ENCODE peak calls at places on chromosomes 13 and 19, in ten cellular contexts. Z is adrenal gland, A is breast epithelium, D is IMR-90, T is heart left ventricle, C is lower leg skin, M is tibial nerve, U is ovary, H is upper lobe of left lung, N is uterus. K is an unnamed sample.

GRCh38 chr13:110062077-110062776 is 244.7 kb downstream of the COL4A1 start:
- DNase-seq in A (peak), D (peak), C (no peak), H (peak), N (no peak), T (peak), M (no peak), U (no peak), Z (no peak), K (peak)

GRCh38 chr19:887072-887471 is 5.9 kb downstream of the MED16 start:
- DNase-seq in H (no peak), N (no peak), Z (peak), D (peak), A (no peak), M (no peak), T (no peak), C (no peak), U (no peak), K (no peak)

GRCh38 chr19:18895038-18895827 is 725 bp downstream of the CERS1 start:
- DNase-seq in H (peak), C (no peak), Z (peak), A (no peak), M (peak), U (no peak), T (no peak), N (peak), D (no peak), K (no peak)

GRCh38 chr19:4715529-4716221 is 8.0 kb downstream of the DPP9 start:
- DNase-seq in H (no peak), M (no peak), A (no peak), N (no peak), T (no peak), U (no peak), Z (peak), D (no peak), C (no peak), K (no peak)

GRCh38 chr19:3135961-3136683 is at the start of gene GNA15:
- DNase-seq in N (no peak), T (peak), Z (no peak), U (no peak), A (peak), D (no peak), C (no peak), H (peak), M (no peak), K (no peak)

GRCh38 chr13:91493442-91493841 is 95.0 kb downstream of the GPC5 start:
- DNase-seq in N (no peak), U (no peak), H (no peak), T (no peak), A (no peak), Z (no peak), D (no peak), M (no peak), C (no peak), K (no peak)

GRCh38 chr13:82717249-82717648 is 1165.0 kb downstream of the SLITRK1 start:
- DNase-seq in C (no peak), N (no peak), M (no peak), A (no peak), T (no peak), H (no peak), D (peak), U (no peak), Z (no peak), K (peak)

GRCh38 chr13:55967055-55967454 is 1173.7 kb upstream of the PRR20A start:
- DNase-seq in H (no peak), U (no peak), Z (no peak), N (no peak), T (no peak), C (no peak), A (no peak), D (no peak), M (no peak), K (no peak)

GRCh38 chr19:50432658-50433057 is at the start of gene MYBPC2:
- DNase-seq in D (no peak), U (no peak), M (no peak), N (no peak), T (no peak), Z (no peak), C (no peak), A (no peak), H (no peak), K (no peak)

GRCh38 chr13:45527699-45528462 is 63.1 kb downstream of the COG3 start:
- DNase-seq in N (no peak), A (no peak), T (no peak), C (no peak), M (no peak), D (peak), H (no peak), Z (no peak), U (no peak), K (no peak)

GRCh38 chr19:8517551-8518442 is 3.8 kb upstream of the ZNF414 start:
- DNase-seq in A (no peak), C (no peak), D (no peak), M (peak), T (no peak), N (no peak), Z (no peak), H (no peak), U (no peak), K (no peak)

GRCh38 chr19:38684078-38684861 is 36.8 kb downstream of the ACTN4 start:
- DNase-seq in Z (peak), D (peak), N (peak), T (no peak), A (peak), H (no peak), M (no peak), C (peak), U (peak), K (peak)

GRCh38 chr19:45774765-45775164 is 5.7 kb upstream of the SIX5 start:
- DNase-seq in M (no peak), Z (no peak), A (no peak), C (no peak), T (no peak), D (no peak), N (no peak), U (no peak), H (no peak), K (no peak)

GRCh38 chr19:19259741-19260140 is 13.4 kb downstream of the TM6SF2 start:
- DNase-seq in Z (no peak), M (no peak), U (no peak), A (no peak), C (no peak), T (peak), N (no peak), D (peak), H (no peak), K (peak)

GRCh38 chr19:55353803-55354697 is 469 bp downstream of the COX6B2 start:
- DNase-seq in M (no peak), C (no peak), U (peak), Z (no peak), D (peak), N (peak), A (peak), H (peak), T (no peak), K (peak)

GRCh38 chr19:15790096-15790495 is 2.6 kb downstream of the OR10H5 start:
- DNase-seq in D (no peak), U (no peak), Z (no peak), T (no peak), H (no peak), N (no peak), A (no peak), M (no peak), C (no peak), K (no peak)

GRCh38 chr19:44548736-44549135 is 19.3 kb upstream of the CEACAM20 start:
- DNase-seq in N (no peak), C (no peak), T (no peak), H (no peak), U (no peak), A (no peak), Z (no peak), M (no peak), D (peak), K (peak)

GRCh38 chr13:20702945-20703784 is at the start of gene IL17D:
- DNase-seq in U (no peak), T (no peak), D (no peak), H (peak), M (no peak), Z (no peak), N (no peak), A (no peak), C (peak), K (no peak)

GRCh38 chr19:49616945-49617344 is 23.0 kb downstream of the RRAS start:
- DNase-seq in C (no peak), M (no peak), H (no peak), U (no peak), Z (no peak), T (no peak), A (no peak), N (no peak), D (no peak), K (no peak)

GRCh38 chr19:5308471-5309437 is 31.9 kb downstream of the PTPRS start:
- DNase-seq in H (no peak), D (peak), M (peak), N (peak), Z (peak), C (peak), T (no peak), U (peak), A (peak), K (no peak)

GRCh38 chr19:46000497-46001246 is 5.4 kb downstream of the CCDC61 start:
- DNase-seq in U (no peak), A (peak), Z (peak), N (no peak), T (peak), C (no peak), H (no peak), D (no peak), M (no peak), K (no peak)

GRCh38 chr19:39293394-39293793 is 2.8 kb upstream of the IFNL1 start:
- DNase-seq in N (no peak), M (no peak), Z (no peak), A (no peak), D (no peak), H (no peak), C (no peak), U (no peak), T (no peak), K (no peak)

GRCh38 chr13:113296842-113297369 is at the start of gene LAMP1:
- DNase-seq in Z (peak), N (peak), U (peak), C (peak), M (peak), T (peak), D (peak), H (peak), A (peak), K (peak)

GRCh38 chr19:10461047-10461949 is 41.0 kb downstream of the PDE4A start:
- DNase-seq in Z (peak), M (peak), T (peak), H (peak), A (peak), N (peak), U (peak), D (peak), C (peak), K (peak)

GRCh38 chr19:29086646-29087045 is 126.3 kb downstream of the UQCRFS1 start:
- DNase-seq in N (no peak), U (no peak), M (no peak), H (peak), A (no peak), Z (no peak), C (no peak), D (no peak), T (no peak), K (no peak)

GRCh38 chr19:30848626-30849322 is 476.6 kb downstream of the ZNF536 start:
- DNase-seq in C (no peak), T (no peak), M (no peak), D (no peak), U (no peak), N (no peak), A (no peak), Z (no peak), H (no peak), K (no peak)

GRCh38 chr13:60836821-60837220 is 439.8 kb downstream of the TDRD3 start:
- DNase-seq in N (no peak), D (no peak), M (no peak), U (no peak), T (no peak), H (no peak), Z (no peak), C (no peak), A (no peak), K (no peak)

GRCh38 chr19:17515408-17516149 is 4.1 kb downstream of the PGLS start:
- DNase-seq in A (no peak), M (no peak), T (no peak), N (no peak), U (no peak), Z (peak), H (no peak), C (no peak), D (no peak), K (no peak)

GRCh38 chr19:17512574-17512939 is 1.1 kb downstream of the PGLS start:
- DNase-seq in U (no peak), N (no peak), C (no peak), M (no peak), Z (no peak), T (no peak), D (no peak), H (no peak), A (no peak), K (no peak)

GRCh38 chr19:17513801-17514200 is 2.4 kb downstream of the PGLS start:
- DNase-seq in C (no peak), N (no peak), H (no peak), D (no peak), A (no peak), U (no peak), Z (no peak), T (no peak), M (no peak), K (no peak)

GRCh38 chr19:17510220-17510993 is 1.0 kb upstream of the PGLS start:
- DNase-seq in M (no peak), A (no peak), N (no peak), T (no peak), D (no peak), C (no peak), H (no peak), U (no peak), Z (no peak), K (no peak)

GRCh38 chr19:17511724-17512573 is 500 bp downstream of the PGLS start:
- DNase-seq in U (peak), Z (peak), A (peak), M (peak), D (peak), T (peak), H (peak), C (peak), N (peak), K (no peak)
- TF ChIP-seq POLR2A in U (peak), Z (peak), A (no peak), M (peak), D (no peak), T (no peak), H (peak), C (no peak), N (peak), K (peak)

DNA sequence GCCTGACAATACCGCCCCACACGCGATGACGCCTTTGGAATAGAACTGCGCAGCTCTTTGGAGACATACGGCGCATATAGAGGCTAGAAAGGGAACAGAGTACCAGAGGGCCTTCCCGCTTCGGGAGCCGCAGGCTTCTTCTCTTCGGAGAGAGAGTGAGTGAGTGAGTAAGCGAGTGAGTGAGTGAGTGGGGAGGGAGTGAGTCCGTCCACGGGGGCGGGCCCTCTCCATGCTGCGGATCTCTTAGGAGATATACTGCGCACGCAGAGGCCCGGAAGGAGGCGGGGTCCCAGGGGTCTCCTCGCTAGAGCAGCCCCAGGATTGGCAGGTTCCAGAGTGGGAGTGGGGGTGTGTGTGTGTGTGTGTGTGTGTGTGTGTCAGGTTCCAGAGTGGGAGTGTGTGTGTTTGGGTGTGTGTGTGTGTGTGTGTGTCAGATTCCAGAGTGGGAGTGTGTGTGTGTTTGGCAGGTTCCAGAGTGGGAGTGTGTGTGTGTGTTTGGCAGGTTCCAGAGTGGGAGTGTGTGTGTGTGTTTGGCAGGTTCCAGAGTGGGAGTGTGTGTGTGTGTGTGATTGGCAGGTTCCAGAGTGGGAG is 97.0 kb downstream of the INSR start:
- DNase-seq in N (peak), D (peak), A (peak), H (peak), C (peak), U (peak), M (peak), Z (peak), T (peak), K (peak)
- TF ChIP-seq POLR2A in N (peak), D (no peak), A (peak), H (peak), C (no peak), U (peak), M (peak), Z (peak), T (no peak), K (no peak)

GRCh38 chr19:54208784-54209057 is 8.1 kb downstream of the RPS9 start:
- DNase-seq in H (no peak), N (no peak), T (no peak), A (no peak), Z (no peak), M (no peak), D (no peak), C (no peak), U (no peak), K (no peak)

GRCh38 chr19:54211214-54211613 is 10.6 kb downstream of the RPS9 start:
- DNase-seq in U (no peak), C (no peak), T (no peak), N (no peak), M (no peak), A (no peak), Z (no peak), D (no peak), H (no peak), K (no peak)

GRCh38 chr19:54207908-54208783 is 7.5 kb downstream of the RPS9 start:
- DNase-seq in C (peak), T (peak), H (peak), Z (peak), A (peak), N (peak), M (peak), U (peak), D (peak), K (no peak)

GRCh38 chr19:54209058-54209747 is 8.5 kb downstream of the RPS9 start:
- DNase-seq in U (peak), N (no peak), Z (no peak), M (no peak), H (peak), A (no peak), C (no peak), T (no peak), D (no peak), K (peak)

DNA sequence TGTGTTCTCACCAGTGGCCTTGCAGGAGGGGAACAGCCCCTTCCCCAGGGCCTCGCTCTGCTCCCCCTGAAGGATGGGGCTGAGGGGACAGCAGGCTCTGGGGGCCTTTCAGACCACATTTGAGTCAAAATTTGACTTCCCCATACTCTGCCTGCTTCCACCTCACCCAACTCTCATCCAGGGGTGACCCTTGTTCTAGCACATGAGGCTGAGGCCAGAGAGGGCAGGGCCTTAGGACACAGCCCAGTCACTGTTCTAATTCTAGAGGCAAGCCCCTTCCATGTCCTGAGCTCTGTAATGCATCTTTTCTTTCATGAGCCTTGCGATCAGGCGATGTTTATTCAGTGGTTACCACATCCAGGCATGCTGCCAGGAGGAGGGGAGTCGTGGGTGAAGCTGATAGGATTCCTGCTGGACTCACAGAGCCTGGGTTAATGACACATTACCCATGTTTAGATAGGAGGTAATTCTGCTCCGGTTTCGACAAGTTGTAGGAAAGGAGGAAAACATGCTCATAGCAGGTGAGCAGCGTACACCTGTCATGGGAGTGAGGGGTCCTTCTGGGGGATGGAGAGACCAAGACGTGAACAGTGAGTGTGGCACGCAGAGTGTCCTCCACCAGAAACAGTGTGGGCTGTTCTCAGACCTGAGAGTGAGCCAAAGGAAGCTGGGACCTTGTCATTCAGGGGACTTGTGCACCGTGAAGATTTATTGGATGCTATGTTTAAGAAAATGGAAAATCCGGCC is 9.3 kb downstream of the RPS9 start:
- DNase-seq in U (peak), C (peak), Z (peak), H (no peak), N (peak), T (peak), D (peak), M (peak), A (peak), K (peak)
- TF ChIP-seq POLR2A in U (no peak), C (no peak), Z (peak), H (peak), N (no peak), T (no peak), D (peak), M (no peak), A (no peak), K (no peak)

GRCh38 chr13:32299893-32300292 is 15.3 kb downstream of the ZAR1L start:
- DNase-seq in M (no peak), Z (no peak), D (no peak), C (no peak), H (no peak), T (no peak), U (no peak), N (no peak), A (no peak), K (no peak)
- TF ChIP-seq POLR2A in M (no peak), Z (no peak), D (no peak), C (no peak), H (no peak), T (no peak), U (no peak), N (no peak), A (no peak), K (no peak)

DNA sequence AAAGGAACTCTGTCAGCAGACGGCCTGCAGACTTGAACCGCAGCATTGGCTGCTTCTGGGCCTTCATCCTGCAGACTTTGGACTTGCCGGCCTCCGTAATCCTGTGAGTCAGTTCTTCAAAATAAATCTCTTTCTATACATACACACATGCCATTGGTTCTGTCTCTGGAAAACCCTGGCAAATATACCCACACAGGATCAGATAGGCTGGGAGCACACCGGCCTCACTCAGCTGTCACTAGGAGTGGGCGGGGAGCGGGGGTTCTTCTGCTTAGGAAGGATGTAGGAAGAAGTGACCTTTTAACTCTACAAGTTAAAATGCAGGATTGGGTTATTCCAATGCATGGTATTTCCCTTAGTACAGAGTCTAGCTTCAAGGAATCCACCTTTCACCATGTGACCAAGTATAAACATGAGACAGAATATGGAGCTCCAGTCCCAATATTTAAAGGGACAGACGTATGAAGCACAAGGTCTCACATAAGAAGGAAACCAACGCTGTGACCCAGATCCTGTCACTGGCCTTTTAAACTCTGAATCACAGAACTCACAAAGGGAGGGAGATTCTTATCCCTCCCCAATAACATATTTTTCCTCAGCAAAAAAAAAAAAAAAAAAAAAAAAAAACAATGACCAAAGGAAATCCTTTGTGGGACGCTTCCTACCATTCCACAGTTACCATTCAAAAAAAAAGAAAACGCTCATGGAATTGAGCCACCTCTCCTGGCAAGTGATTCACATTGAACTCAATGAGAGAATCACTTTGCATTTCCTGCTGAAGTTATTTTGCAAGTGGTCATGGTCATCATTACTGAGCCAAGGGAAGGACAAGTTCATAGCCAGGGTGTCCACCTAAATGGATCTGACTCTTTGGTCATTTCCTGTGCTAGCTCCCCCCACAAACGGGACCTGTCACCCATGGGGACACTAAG is 352.9 kb downstream of the FOXO1 start:
- DNase-seq in A (no peak), N (no peak), Z (peak), T (no peak), C (no peak), H (no peak), U (no peak), M (no peak), D (no peak), K (no peak)
- TF ChIP-seq POLR2A in A (no peak), N (no peak), Z (no peak), T (no peak), C (no peak), H (no peak), U (no peak), M (no peak), D (no peak), K (no peak)

GRCh38 chr13:100334209-100334608 is 245.3 kb downstream of the PCCA start:
- DNase-seq in Z (no peak), D (no peak), C (no peak), N (no peak), M (no peak), H (no peak), A (no peak), T (no peak), U (no peak), K (no peak)
- TF ChIP-seq POLR2A in Z (no peak), D (no peak), C (no peak), N (no peak), M (no peak), H (no peak), A (no peak), T (no peak), U (no peak), K (no peak)